ENCODE peak calls at places on chromosomes 3 and 15, in five cellular contexts. U is heart left ventricle, H is thoracic aorta, X is neural crest cell, S is RWPE1. C is an unnamed sample.

GRCh38 chr3:50297896-50298725 is 1.1 kb downstream of the HYAL3 start:
- DNase-seq in S (no peak), H (no peak), X (no peak), U (no peak), C (no peak)

GRCh38 chr3:122789585-122790273 is 3.9 kb downstream of the HSPBAP1 start:
- DNase-seq in U (no peak), X (no peak), S (peak), H (no peak), C (no peak)

GRCh38 chr3:116034797-116035196 is 410.5 kb downstream of the LSAMP start:
- DNase-seq in X (no peak), U (no peak), H (no peak), S (no peak), C (no peak)

GRCh38 chr3:189806171-189806951 is 175.2 kb downstream of the TP63 start:
- DNase-seq in H (no peak), U (no peak), X (peak), S (no peak), C (no peak)

GRCh38 chr3:142724682-142725351 is 983 bp downstream of the TRPC1 start:
- DNase-seq in U (peak), H (no peak), S (peak), X (no peak), C (peak)

GRCh38 chr15:30922469-30923311 is 19.0 kb downstream of the FAN1 start:
- DNase-seq in X (peak), U (peak), S (no peak), H (no peak), C (peak)

GRCh38 chr3:126961791-126962461 is 21.0 kb upstream of the PLXNA1 start:
- DNase-seq in X (no peak), U (peak), S (no peak), H (no peak), C (peak)

GRCh38 chr3:51949121-51949520 is 6.1 kb upstream of the GPR62 start:
- DNase-seq in S (no peak), X (no peak), U (peak), H (no peak), C (no peak)

GRCh38 chr3:65902304-65902793 is 136.4 kb downstream of the MAGI1 start:
- DNase-seq in S (peak), X (no peak), U (no peak), H (no peak), C (no peak)

GRCh38 chr3:149969110-149969944 is 1.4 kb downstream of the PFN2 start:
- DNase-seq in U (peak), H (peak), X (peak), S (peak), C (peak)

GRCh38 chr15:49472338-49472737 is 49.3 kb downstream of the FGF7 start:
- DNase-seq in U (no peak), S (no peak), X (no peak), H (no peak), C (no peak)

GRCh38 chr15:81948751-81949150 is 97.1 kb downstream of the MEX3B start:
- DNase-seq in U (no peak), H (no peak), S (no peak), X (no peak), C (no peak)

GRCh38 chr15:60729850-60730458 is 251.0 kb upstream of the ICE2 start:
- DNase-seq in U (no peak), X (no peak), H (no peak), S (no peak), C (no peak)

GRCh38 chr3:188234172-188234571 is 80.2 kb downstream of the LPP start:
- DNase-seq in X (no peak), S (no peak), U (no peak), H (no peak), C (no peak)

GRCh38 chr3:39716849-39717248 is 92.6 kb upstream of the MYRIP start:
- DNase-seq in X (no peak), H (no peak), S (no peak), U (no peak), C (no peak)

GRCh38 chr15:22979069-22979698 is 984 bp downstream of the CYFIP1 start:
- DNase-seq in H (no peak), U (peak), X (peak), S (peak), C (peak)

DNA sequence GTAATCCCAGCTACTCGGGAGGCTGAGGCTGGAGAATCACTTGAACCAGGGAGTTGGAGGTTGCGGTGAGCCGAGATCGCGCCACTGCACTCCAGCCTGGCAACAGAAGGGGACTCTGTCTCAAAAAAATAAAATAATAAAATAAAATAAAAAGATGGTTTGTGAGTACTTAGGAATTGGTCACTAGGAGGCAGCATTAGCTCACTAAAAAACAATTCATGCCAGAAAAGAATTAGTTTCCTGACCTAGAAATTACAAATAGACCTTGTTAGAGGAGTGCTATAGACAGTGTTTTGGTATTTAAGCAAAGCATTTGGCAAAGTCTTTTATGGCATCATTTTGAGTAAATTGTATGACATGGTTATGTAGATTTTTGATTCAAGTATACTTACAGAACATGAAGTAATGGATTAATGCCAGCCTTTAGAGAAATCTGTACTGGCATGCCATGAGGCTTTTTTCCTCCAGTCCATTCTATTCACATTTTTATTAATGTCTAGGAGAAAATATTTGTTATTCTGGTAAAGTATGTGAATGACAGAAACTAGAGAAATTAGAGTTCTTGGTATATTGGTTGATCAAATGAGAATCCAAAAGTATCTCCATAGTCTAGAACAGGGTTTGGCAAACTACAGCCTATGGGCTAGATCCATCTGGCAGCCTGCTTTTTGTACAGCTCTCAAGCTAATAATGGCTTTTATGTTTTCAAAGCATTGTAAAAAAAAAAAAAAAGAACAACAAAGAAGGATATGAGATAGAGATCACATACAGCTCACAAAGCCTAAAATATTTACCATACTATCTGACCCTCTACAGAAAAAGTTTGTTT is 81.6 kb downstream of the LRRC49 start:
- DNase-seq in U (no peak), H (no peak), X (no peak), S (peak), C (no peak)
- TF ChIP-seq CTCF in U (peak), H (peak), X (peak), S (peak), C (peak)

DNA sequence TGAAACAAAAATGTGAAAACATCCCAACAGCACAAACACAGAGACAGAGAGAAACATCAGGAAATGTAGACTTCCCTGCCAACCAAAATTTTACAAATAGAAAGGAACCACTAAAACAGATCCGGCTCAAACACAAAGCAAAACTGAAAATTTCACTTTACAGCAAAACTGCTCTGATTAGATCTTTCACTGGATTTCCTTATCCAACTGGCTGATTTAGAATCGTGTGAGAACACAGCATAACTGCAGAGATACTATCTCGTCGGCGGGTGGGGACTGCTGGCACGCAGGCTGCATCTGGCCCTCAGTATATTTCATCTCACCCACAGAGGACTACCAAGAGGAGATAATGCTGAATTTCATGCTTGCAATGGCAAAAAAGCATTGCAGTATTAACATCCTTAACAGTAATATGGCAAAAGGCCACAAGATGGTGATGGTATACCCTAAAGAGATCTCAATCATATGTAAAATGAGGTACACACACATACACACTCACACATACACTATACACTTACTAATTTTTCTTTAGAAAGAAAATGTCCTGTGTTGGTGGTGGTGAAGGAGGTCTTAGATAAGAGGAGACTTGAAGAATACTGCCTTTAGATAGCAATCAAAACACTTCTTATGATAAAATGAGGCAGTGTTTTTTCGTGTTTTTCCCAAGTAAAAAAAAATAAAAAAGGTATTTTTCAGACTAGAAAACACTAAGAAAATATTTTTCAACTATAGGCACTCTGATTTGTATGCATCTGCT is 10.6 kb upstream of the LEO1 start:
- DNase-seq in S (peak), H (no peak), X (no peak), U (no peak), C (no peak)
- TF ChIP-seq CTCF in S (peak), H (no peak), X (peak), U (peak), C (peak)

GRCh38 chr3:186517218-186517617 is 27.0 kb downstream of the CRYGS start:
- DNase-seq in S (no peak), H (no peak), U (no peak), X (no peak), C (no peak)
- TF ChIP-seq CTCF in S (no peak), H (no peak), U (no peak), X (no peak), C (no peak)

DNA sequence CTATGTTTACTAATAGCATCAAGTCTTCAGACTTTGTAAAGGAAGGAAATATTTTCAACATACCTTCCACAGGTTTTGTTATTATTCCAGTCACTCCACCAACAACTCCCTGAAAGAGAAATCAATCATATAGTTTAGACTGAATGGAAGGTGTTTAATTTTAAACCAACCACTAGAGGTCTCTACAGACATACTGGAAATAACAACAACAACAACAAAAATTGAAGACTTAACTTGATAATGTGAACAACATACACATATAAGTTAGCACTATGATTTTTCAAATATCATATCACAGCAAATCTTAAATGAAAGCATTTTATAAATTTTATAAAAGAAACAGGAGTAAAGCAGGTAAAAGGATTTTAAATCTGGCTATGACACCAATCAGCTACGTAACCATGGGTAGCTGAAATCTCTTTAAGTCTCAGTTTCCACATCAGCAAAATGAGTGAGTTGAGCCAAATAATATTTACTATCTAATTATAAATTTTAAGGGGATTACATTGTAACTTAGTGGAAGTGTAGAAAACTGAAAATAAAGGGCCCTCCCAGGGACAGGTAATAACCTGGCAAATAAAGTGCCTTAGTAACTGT is 188.2 kb downstream of the VPS13C start:
- DNase-seq in S (peak), X (no peak), H (no peak), U (no peak), C (no peak)
- TF ChIP-seq CTCF in S (peak), X (peak), H (peak), U (peak), C (peak)

GRCh38 chr3:100893590-100893989 is 99.6 kb downstream of the ABI3BP start:
- DNase-seq in S (no peak), H (no peak), U (no peak), X (no peak), C (peak)
- TF ChIP-seq CTCF in S (no peak), H (peak), U (peak), X (peak), C (no peak)

C was measured in glutamatergic neuron.